ENCODE peak calls at places on chromosomes 2 and 18, in ten cellular contexts. P is globus pallidus; U is stimulated activated CD4-positive, alpha-beta T cell treated with anti-CD3 and anti-CD28 coated beads, Interleukin-2, amount 100 ng/mL, for 24 hours; D is fibroblast of pulmonary artery; X is cerebellar cortex; G is NCI-H1105; T is NB4; A is lower lobe of right lung; J is D721Med; B is chondrocyte. F is an unnamed sample.

GRCh38 chr2:96907405-96908041 is 37.6 kb upstream of the SEMA4C start:
- DNase-seq in P (peak; percentile 70), U (no peak), D (peak; percentile 28), X (peak; percentile 86), G (no peak), T (no peak), A (peak; percentile 65), J (no peak), B (no peak), F (no peak)

GRCh38 chr2:88049601-88050000 is 6.0 kb downstream of the KRCC1 start:
- DNase-seq in P (no peak), U (no peak), D (no peak), X (no peak), G (no peak), T (no peak), A (no peak), J (no peak), B (no peak), F (no peak)

GRCh38 chr18:44859263-44859662 is 178.6 kb downstream of the SETBP1 start:
- DNase-seq in P (no peak), U (no peak), D (no peak), X (no peak), G (no peak), T (no peak), A (no peak), J (no peak), B (no peak), F (no peak)

GRCh38 chr2:55026202-55026601 is 24.0 kb downstream of the RTN4 start:
- DNase-seq in P (no peak), U (no peak), D (peak; percentile 75), X (peak; percentile 26), G (no peak), T (peak; percentile 52), A (no peak), J (no peak), B (no peak), F (no peak)

GRCh38 chr2:73823916-73824523 is 4.7 kb upstream of the STAMBP start:
- DNase-seq in P (peak; percentile 77), U (peak; percentile 33), D (peak; percentile 95), X (peak; percentile 88), G (peak; percentile 52), T (peak; percentile 89), A (no peak), J (no peak), B (no peak), F (no peak)

GRCh38 chr2:128437181-128437520 is 118.5 kb upstream of the HS6ST1 start:
- DNase-seq in P (no peak), U (no peak), D (no peak), X (no peak), G (no peak), T (no peak), A (no peak), J (no peak), B (no peak), F (no peak)

GRCh38 chr2:207260947-207261346 is 95.2 kb upstream of the KLF7 start:
- DNase-seq in P (no peak), U (no peak), D (no peak), X (no peak), G (no peak), T (no peak), A (no peak), J (no peak), B (no peak), F (no peak)

GRCh38 chr2:120293991-120294329 is 41.3 kb downstream of the RALB start:
- DNase-seq in P (no peak), U (no peak), D (no peak), X (no peak), G (no peak), T (no peak), A (no peak), J (no peak), B (no peak), F (no peak)

GRCh38 chr2:8525582-8526402 is 156.1 kb upstream of the ID2 start:
- DNase-seq in P (peak; percentile 67), U (no peak), D (peak; percentile 52), X (peak; percentile 16), G (peak; percentile 90), T (peak; percentile 82), A (peak; percentile 96), J (no peak), B (no peak), F (no peak)

GRCh38 chr2:172109670-172110421 is 7.1 kb upstream of the DLX2 start:
- DNase-seq in P (no peak), U (no peak), D (no peak), X (no peak), G (no peak), T (no peak), A (no peak), J (no peak), B (no peak), F (no peak)

F was measured in RWPE2.